ENCODE peak calls at places on chromosomes 3 and 15, in ten cellular contexts. Y, D, T, P, Z, Q, U, W, H and O are unnamed samples.

GRCh38 chr3:65338571-65338970 is 650.8 kb upstream of the ADAMTS9 start:
- DNase-seq in Y (no peak), D (no peak), T (no peak), P (no peak), Z (no peak), Q (no peak), U (no peak), W (no peak), H (no peak), O (no peak)

GRCh38 chr15:76576526-76577279 is 240.1 kb downstream of the ISL2 start:
- DNase-seq in Y (peak), D (peak), T (no peak), P (no peak), Z (peak), Q (no peak), U (no peak), W (peak), H (no peak), O (no peak)

GRCh38 chr15:57460208-57460816 is 84.0 kb downstream of the CGNL1 start:
- DNase-seq in Y (no peak), D (no peak), T (no peak), P (no peak), Z (no peak), Q (no peak), U (no peak), W (no peak), H (no peak), O (no peak)

GRCh38 chr3:119829431-119829830 is 47.5 kb downstream of the NR1I2 start:
- DNase-seq in Y (no peak), D (no peak), T (no peak), P (no peak), Z (no peak), Q (no peak), U (peak), W (no peak), H (no peak), O (no peak)

GRCh38 chr3:80997622-80998021 is 763.8 kb downstream of the GBE1 start:
- DNase-seq in Y (no peak), D (no peak), T (no peak), P (no peak), Z (no peak), Q (no peak), U (no peak), W (no peak), H (no peak), O (no peak)

GRCh38 chr3:59797533-59797932 is 747.7 kb upstream of the CFAP20DC start:
- DNase-seq in Y (no peak), D (no peak), T (no peak), P (no peak), Z (no peak), Q (no peak), U (no peak), W (no peak), H (no peak), O (no peak)

GRCh38 chr3:155185623-155186022 is 105.5 kb downstream of the MME start:
- DNase-seq in Y (no peak), D (no peak), T (no peak), P (no peak), Z (no peak), Q (no peak), U (peak), W (no peak), H (no peak), O (no peak)

GRCh38 chr15:45449878-45450277 is 71.5 kb upstream of the GATM start:
- DNase-seq in Y (no peak), D (peak), T (no peak), P (no peak), Z (no peak), Q (no peak), U (no peak), W (no peak), H (no peak), O (no peak)

GRCh38 chr15:34583399-34584320 is at the start of gene GOLGA8B:
- DNase-seq in Y (peak), D (peak), T (peak), P (peak), Z (peak), Q (no peak), U (peak), W (peak), H (peak), O (peak)

GRCh38 chr3:66615643-66616301 is 115.0 kb upstream of the LRIG1 start:
- DNase-seq in Y (peak), D (no peak), T (no peak), P (no peak), Z (no peak), Q (no peak), U (peak), W (no peak), H (no peak), O (no peak)

GRCh38 chr15:101672298-101672697 is 20.1 kb upstream of the TM2D3 start:
- DNase-seq in Y (no peak), D (no peak), T (no peak), P (no peak), Z (no peak), Q (no peak), U (peak), W (no peak), H (no peak), O (no peak)